ENCODE peak calls at places on chromosome 1, in four cellular contexts. One of them, this sample, is unnamed.

GRCh38 chr1:55400560-55400959 is 185.4 kb upstream of the USP24 start:
- DNase-seq in kidney: no peak
- DNase-seq in right lobe of liver: no peak
- DNase-seq in left lung: no peak
- DNase-seq in this sample: no peak

GRCh38 chr1:169426174-169426716 is 1.0 kb downstream of the CCDC181 start:
- DNase-seq in kidney: no peak
- DNase-seq in right lobe of liver: no peak
- DNase-seq in left lung: no peak
- DNase-seq in this sample: no peak

GRCh38 chr1:79391896-79392295 is 385.4 kb upstream of the ADGRL4 start:
- DNase-seq in kidney: no peak
- DNase-seq in right lobe of liver: no peak
- DNase-seq in left lung: no peak
- DNase-seq in this sample: no peak

GRCh38 chr1:232468249-232468648 is 161.7 kb downstream of the SIPA1L2 start:
- DNase-seq in kidney: no peak
- DNase-seq in right lobe of liver: no peak
- DNase-seq in left lung: no peak
- DNase-seq in this sample: no peak

GRCh38 chr1:81801032-81801833 is 499 bp downstream of the ADGRL2 start:
- DNase-seq in kidney: peak; percentile 90
- DNase-seq in right lobe of liver: peak; percentile 86
- DNase-seq in left lung: peak; percentile 79
- DNase-seq in this sample: peak; percentile 91

GRCh38 chr1:68384321-68384813 is 65.4 kb downstream of the RPE65 start:
- DNase-seq in kidney: no peak
- DNase-seq in right lobe of liver: no peak
- DNase-seq in left lung: no peak
- DNase-seq in this sample: peak; percentile 6

GRCh38 chr1:212309967-212310366 is 24.8 kb downstream of the PPP2R5A start:
- DNase-seq in kidney: no peak
- DNase-seq in right lobe of liver: no peak
- DNase-seq in left lung: no peak
- DNase-seq in this sample: no peak

GRCh38 chr1:112673589-112674439 is 645 bp upstream of the MOV10 start:
- DNase-seq in kidney: no peak
- DNase-seq in right lobe of liver: peak; percentile 56
- DNase-seq in left lung: no peak
- DNase-seq in this sample: no peak

GRCh38 chr1:27427329-27427728 is 34.9 kb downstream of the GPR3 start:
- DNase-seq in kidney: no peak
- DNase-seq in right lobe of liver: no peak
- DNase-seq in left lung: no peak
- DNase-seq in this sample: no peak

GRCh38 chr1:207186503-207186902 is 82.5 kb downstream of the C4BPA start:
- DNase-seq in kidney: no peak
- DNase-seq in right lobe of liver: no peak
- DNase-seq in left lung: no peak
- DNase-seq in this sample: no peak

GRCh38 chr1:66253330-66253921 is 280.5 kb upstream of the SGIP1 start:
- DNase-seq in kidney: no peak
- DNase-seq in right lobe of liver: no peak
- DNase-seq in left lung: no peak
- DNase-seq in this sample: peak; percentile 45

GRCh38 chr1:1294250-1294890 is 13.4 kb downstream of the ACAP3 start:
- DNase-seq in kidney: no peak
- DNase-seq in right lobe of liver: no peak
- DNase-seq in left lung: no peak
- DNase-seq in this sample: no peak

GRCh38 chr1:64745181-64745985 is 508 bp downstream of the RAVER2 start:
- DNase-seq in kidney: peak; percentile 78
- DNase-seq in right lobe of liver: no peak
- DNase-seq in left lung: peak; percentile 71
- DNase-seq in this sample: peak; percentile 21

GRCh38 chr1:92291372-92291999 is 7.3 kb downstream of the GLMN start:
- DNase-seq in kidney: no peak
- DNase-seq in right lobe of liver: no peak
- DNase-seq in left lung: no peak
- DNase-seq in this sample: no peak

GRCh38 chr1:86828024-86828423 is 85.9 kb downstream of the SELENOF start:
- DNase-seq in kidney: no peak
- DNase-seq in right lobe of liver: no peak
- DNase-seq in left lung: no peak
- DNase-seq in this sample: no peak

GRCh38 chr1:86833461-86834215 is 80.3 kb downstream of the SELENOF start:
- DNase-seq in kidney: peak; percentile 77
- DNase-seq in right lobe of liver: peak; percentile 86
- DNase-seq in left lung: no peak
- DNase-seq in this sample: peak; percentile 76

GRCh38 chr1:86832409-86832808 is 81.5 kb downstream of the SELENOF start:
- DNase-seq in kidney: no peak
- DNase-seq in right lobe of liver: no peak
- DNase-seq in left lung: no peak
- DNase-seq in this sample: no peak
- H3K4me3 ChIP-seq in kidney: no peak overlapping the region
- H3K4me3 ChIP-seq in right lobe of liver: no peak overlapping the region
- H3K4me3 ChIP-seq in left lung: no peak overlapping the region
- H3K4me3 ChIP-seq in this sample: no peak overlapping the region

DNA sequence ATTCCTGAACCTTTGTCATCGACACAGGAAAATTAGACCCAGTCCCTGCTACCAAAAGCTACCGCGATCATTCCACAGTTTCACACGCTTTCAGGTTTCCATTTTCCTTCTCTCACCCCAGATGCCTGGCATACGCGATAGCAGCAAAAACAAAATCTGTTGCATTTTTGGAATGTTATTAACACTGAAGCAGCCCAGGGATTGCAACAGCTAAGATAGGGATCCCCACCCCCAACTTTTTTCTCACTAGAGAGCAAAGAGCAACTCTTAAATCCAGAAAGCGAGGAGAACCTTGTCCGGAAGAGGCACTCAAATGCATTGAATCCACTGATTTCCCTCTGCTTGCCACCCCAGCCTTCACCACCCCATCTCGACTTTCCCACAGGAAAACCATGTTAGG is 8.9 kb downstream of the OVAAL start:
- DNase-seq in kidney: no peak
- DNase-seq in right lobe of liver: no peak
- DNase-seq in left lung: no peak
- DNase-seq in this sample: no peak
- H3K4me3 ChIP-seq in kidney: no peak overlapping the region
- H3K4me3 ChIP-seq in right lobe of liver: no peak overlapping the region
- H3K4me3 ChIP-seq in left lung: no peak overlapping the region
- H3K4me3 ChIP-seq in this sample: no peak overlapping the region

GRCh38 chr1:204213668-204214662 is at the start of gene GOLT1A:
- DNase-seq in kidney: peak; percentile 95
- DNase-seq in right lobe of liver: peak; percentile 95
- DNase-seq in left lung: peak; percentile 90
- DNase-seq in this sample: peak; percentile 58
- H3K4me3 ChIP-seq in kidney: peak within 1 kb of the TSS; percentile 40
- H3K4me3 ChIP-seq in right lobe of liver: peak within 1 kb of the TSS; percentile 67
- H3K4me3 ChIP-seq in left lung: peak within 1 kb of the TSS; percentile 19
- H3K4me3 ChIP-seq in this sample: peak within 1 kb of the TSS; percentile 33

GRCh38 chr1:54276617-54277450 is 76.9 kb downstream of the MRPL37 start:
- DNase-seq in kidney: no peak
- DNase-seq in right lobe of liver: no peak
- DNase-seq in left lung: peak; percentile 25
- DNase-seq in this sample: no peak
- H3K4me3 ChIP-seq in kidney: peak overlapping the region; percentile 26
- H3K4me3 ChIP-seq in right lobe of liver: peak overlapping the region; percentile 25
- H3K4me3 ChIP-seq in left lung: no peak overlapping the region
- H3K4me3 ChIP-seq in this sample: no peak overlapping the region

DNA sequence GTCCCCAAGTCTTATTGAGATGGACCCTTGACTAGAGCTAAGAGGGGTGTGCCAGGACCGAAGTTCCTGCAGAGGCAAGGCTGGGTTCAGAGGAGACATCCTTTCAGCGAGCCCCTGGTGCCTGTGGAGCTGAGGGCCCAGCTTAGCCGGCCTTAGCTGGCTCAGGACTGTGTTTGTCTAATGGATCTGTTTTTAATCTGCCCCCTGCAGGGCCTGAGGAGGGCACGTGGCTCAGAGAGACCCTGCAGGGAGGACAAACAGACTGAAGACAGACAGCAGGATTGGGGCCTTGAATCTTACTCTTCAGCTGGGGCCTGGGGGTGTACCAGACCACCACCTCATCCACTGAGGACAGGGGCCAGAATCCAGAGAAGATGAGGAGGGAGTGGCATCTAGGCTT is 1.6 kb downstream of the CRABP2 start:
- DNase-seq in kidney: no peak
- DNase-seq in right lobe of liver: no peak
- DNase-seq in left lung: no peak
- DNase-seq in this sample: no peak
- H3K4me3 ChIP-seq in kidney: no peak overlapping the region
- H3K4me3 ChIP-seq in right lobe of liver: no peak overlapping the region
- H3K4me3 ChIP-seq in left lung: no peak overlapping the region
- H3K4me3 ChIP-seq in this sample: no peak overlapping the region

DNA sequence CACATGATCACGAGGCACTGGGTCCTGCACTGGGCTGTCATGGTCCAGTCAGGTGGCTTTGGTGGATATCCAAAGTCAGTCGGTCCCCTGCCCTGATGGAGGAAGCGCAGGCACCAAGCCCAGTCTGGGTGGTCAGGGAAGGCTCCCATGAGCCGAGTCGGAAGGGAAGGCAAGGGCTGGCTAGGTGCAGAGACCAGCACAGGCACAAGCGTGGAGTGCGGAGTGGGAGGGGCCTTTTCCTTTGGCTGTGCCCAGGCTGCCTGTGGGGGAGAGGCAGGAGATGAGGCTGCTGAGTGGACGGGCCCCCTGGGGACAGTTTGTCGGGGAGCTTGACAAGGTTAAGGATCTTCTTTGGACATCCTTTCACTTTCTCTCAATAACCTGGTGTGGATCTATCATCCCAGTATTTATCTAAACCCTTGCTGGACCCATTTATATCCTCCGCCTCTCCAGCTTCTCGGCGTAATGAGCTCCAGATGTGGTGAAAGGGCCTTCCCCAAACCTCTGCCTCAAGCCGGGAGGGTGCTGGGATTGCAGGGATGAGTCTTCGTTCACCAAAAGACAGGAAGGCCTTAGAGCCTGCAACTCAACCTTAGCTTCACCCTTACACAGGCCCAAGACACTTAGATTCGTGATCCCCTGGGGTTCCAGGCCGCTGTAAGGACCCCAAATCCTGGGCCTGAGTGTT is 42.9 kb downstream of the EPHB2 start:
- DNase-seq in kidney: no peak
- DNase-seq in right lobe of liver: no peak
- DNase-seq in left lung: no peak
- DNase-seq in this sample: no peak
- H3K4me3 ChIP-seq in kidney: no peak overlapping the region
- H3K4me3 ChIP-seq in right lobe of liver: no peak overlapping the region
- H3K4me3 ChIP-seq in left lung: no peak overlapping the region
- H3K4me3 ChIP-seq in this sample: no peak overlapping the region

DNA sequence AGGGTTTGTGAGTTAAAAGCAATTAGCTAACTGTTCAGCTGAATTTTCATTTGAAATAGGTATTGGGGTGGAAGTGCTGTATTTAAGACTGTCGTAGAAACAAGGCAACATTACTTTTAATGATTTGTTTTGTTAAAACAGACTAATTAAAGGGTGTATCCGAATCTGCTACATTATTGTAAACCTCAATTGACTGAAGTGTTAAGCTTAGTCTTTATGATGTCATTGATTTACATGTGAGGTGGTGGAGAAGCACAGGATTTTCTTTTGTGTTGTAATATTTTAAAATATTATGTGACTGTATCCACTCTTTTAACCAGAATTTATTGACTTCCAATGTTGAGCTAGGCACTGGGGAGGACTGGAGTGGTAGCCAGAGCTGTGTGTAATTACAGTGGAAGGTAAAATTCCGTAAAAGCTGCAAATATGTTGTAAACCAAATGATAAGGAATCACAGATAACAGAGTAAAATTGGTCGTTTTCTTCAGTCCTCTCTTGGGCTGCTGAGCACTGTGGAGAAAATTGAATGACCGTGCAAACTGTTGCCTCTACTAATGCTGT is 1.6 kb downstream of the HOOK1 start:
- DNase-seq in kidney: no peak
- DNase-seq in right lobe of liver: no peak
- DNase-seq in left lung: no peak
- DNase-seq in this sample: no peak
- H3K4me3 ChIP-seq in kidney: peak overlapping the region; percentile 72
- H3K4me3 ChIP-seq in right lobe of liver: peak overlapping the region; percentile 73
- H3K4me3 ChIP-seq in left lung: no peak overlapping the region
- H3K4me3 ChIP-seq in this sample: no peak overlapping the region

GRCh38 chr1:176774224-176774623 is 311.2 kb downstream of the PAPPA2 start:
- DNase-seq in kidney: no peak
- DNase-seq in right lobe of liver: no peak
- DNase-seq in left lung: no peak
- DNase-seq in this sample: no peak
- H3K4me3 ChIP-seq in kidney: no peak overlapping the region
- H3K4me3 ChIP-seq in right lobe of liver: no peak overlapping the region
- H3K4me3 ChIP-seq in left lung: no peak overlapping the region
- H3K4me3 ChIP-seq in this sample: no peak overlapping the region

DNA sequence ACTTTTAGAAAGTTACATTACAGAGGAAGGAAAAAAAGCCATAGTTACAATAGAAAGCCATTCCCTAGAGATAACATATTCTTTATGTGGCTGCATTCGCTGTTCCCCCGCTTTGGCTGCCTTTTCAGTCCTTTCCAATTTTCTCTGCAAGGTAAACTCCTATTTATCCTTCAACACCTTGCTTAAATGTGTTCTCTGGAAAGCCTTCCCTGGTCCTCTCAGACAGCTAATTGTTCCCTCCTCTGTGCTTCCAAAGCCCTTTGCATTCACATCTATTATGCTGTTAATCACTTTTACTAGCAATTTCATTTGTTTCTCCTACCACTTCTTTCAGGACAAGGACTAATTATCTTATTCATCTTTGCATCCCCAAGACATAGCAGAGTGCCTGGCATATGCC is 1.6 kb downstream of the PHC2 start:
- DNase-seq in kidney: no peak
- DNase-seq in right lobe of liver: no peak
- DNase-seq in left lung: no peak
- DNase-seq in this sample: no peak
- H3K4me3 ChIP-seq in kidney: peak overlapping the region; percentile 68
- H3K4me3 ChIP-seq in right lobe of liver: no peak overlapping the region
- H3K4me3 ChIP-seq in left lung: no peak overlapping the region
- H3K4me3 ChIP-seq in this sample: no peak overlapping the region

This sample was measured in heart right ventricle.